ENCODE peak calls at places on chromosomes 6 and 20, in five cellular contexts. One of them, this sample, is unnamed.
A peak's percentile ranks its signal among the peaks of the same experiment; 100 is the strongest.

GRCh38 chr20:5073154-5074049 is 46.4 kb downstream of the PCNA start:
- DNase-seq in mesendoderm: peak; percentile 40
- DNase-seq in H9: peak; percentile 40
- DNase-seq in mesenchymal stem cell: peak; percentile 22
- DNase-seq in IMR-90: peak; percentile 22
- DNase-seq in this sample: no peak

GRCh38 chr6:104484626-104485025 is 375.1 kb downstream of the HACE1 start:
- DNase-seq in mesendoderm: no peak
- DNase-seq in H9: no peak
- DNase-seq in mesenchymal stem cell: no peak
- DNase-seq in IMR-90: no peak
- DNase-seq in this sample: no peak

GRCh38 chr20:45576995-45577394 is 2.1 kb downstream of the WFDC8 start:
- DNase-seq in mesendoderm: peak; percentile 81
- DNase-seq in H9: no peak
- DNase-seq in mesenchymal stem cell: peak; percentile 39
- DNase-seq in IMR-90: peak; percentile 1
- DNase-seq in this sample: no peak

GRCh38 chr20:31605902-31606677 is 1.0 kb downstream of the ID1 start:
- DNase-seq in mesendoderm: peak; percentile 33
- DNase-seq in H9: peak; percentile 50
- DNase-seq in mesenchymal stem cell: peak; percentile 52
- DNase-seq in IMR-90: no peak
- DNase-seq in this sample: no peak

GRCh38 chr20:56710577-56711465 is 81.7 kb downstream of the TFAP2C start:
- DNase-seq in mesendoderm: no peak
- DNase-seq in H9: no peak
- DNase-seq in mesenchymal stem cell: peak; percentile 63
- DNase-seq in IMR-90: peak; percentile 13
- DNase-seq in this sample: no peak

GRCh38 chr20:11103866-11104265 is 430.1 kb upstream of the JAG1 start:
- DNase-seq in mesendoderm: no peak
- DNase-seq in H9: no peak
- DNase-seq in mesenchymal stem cell: no peak
- DNase-seq in IMR-90: peak; percentile 59
- DNase-seq in this sample: no peak

GRCh38 chr6:133512410-133513016 is 271.4 kb downstream of the EYA4 start:
- DNase-seq in mesendoderm: peak; percentile 61
- DNase-seq in H9: peak; percentile 39
- DNase-seq in mesenchymal stem cell: peak; percentile 65
- DNase-seq in IMR-90: peak; percentile 67
- DNase-seq in this sample: peak; percentile 64

GRCh38 chr20:26208296-26209091 is 511.8 kb upstream of the ZNF337 start:
- DNase-seq in mesendoderm: peak; percentile 74
- DNase-seq in H9: peak; percentile 59
- DNase-seq in mesenchymal stem cell: peak; percentile 5
- DNase-seq in IMR-90: no peak
- DNase-seq in this sample: peak; percentile 45

GRCh38 chr6:134310206-134310605 is 7.7 kb downstream of the SGK1 start:
- DNase-seq in mesendoderm: no peak
- DNase-seq in H9: no peak
- DNase-seq in mesenchymal stem cell: no peak
- DNase-seq in IMR-90: peak; percentile 35
- DNase-seq in this sample: no peak

GRCh38 chr6:111972714-111973678 is 80.9 kb upstream of the CCN6 start:
- DNase-seq in mesendoderm: peak; percentile 68
- DNase-seq in H9: no peak
- DNase-seq in mesenchymal stem cell: peak; percentile 97
- DNase-seq in IMR-90: peak; percentile 98
- DNase-seq in this sample: no peak

GRCh38 chr20:45890077-45890996 is 671 bp downstream of the NEURL2 start:
- DNase-seq in mesendoderm: peak; percentile 90
- DNase-seq in H9: peak; percentile 90
- DNase-seq in mesenchymal stem cell: peak; percentile 90
- DNase-seq in IMR-90: peak; percentile 78
- DNase-seq in this sample: peak; percentile 67

GRCh38 chr6:166257911-166258318 is 50.3 kb downstream of the PRR18 start:
- DNase-seq in mesendoderm: peak; percentile 64
- DNase-seq in H9: no peak
- DNase-seq in mesenchymal stem cell: no peak
- DNase-seq in IMR-90: no peak
- DNase-seq in this sample: no peak

GRCh38 chr20:48584391-48585249 is 243.2 kb downstream of the PREX1 start:
- DNase-seq in mesendoderm: no peak
- DNase-seq in H9: no peak
- DNase-seq in mesenchymal stem cell: no peak
- DNase-seq in IMR-90: no peak
- DNase-seq in this sample: no peak

GRCh38 chr20:16284385-16285100 is 288.7 kb downstream of the KIF16B start:
- DNase-seq in mesendoderm: no peak
- DNase-seq in H9: no peak
- DNase-seq in mesenchymal stem cell: no peak
- DNase-seq in IMR-90: no peak
- DNase-seq in this sample: no peak

GRCh38 chr20:51486197-51487005 is 56.1 kb downstream of the NFATC2 start:
- DNase-seq in mesendoderm: no peak
- DNase-seq in H9: no peak
- DNase-seq in mesenchymal stem cell: peak; percentile 40
- DNase-seq in IMR-90: peak; percentile 85
- DNase-seq in this sample: no peak

GRCh38 chr20:13318871-13319521 is 97.9 kb downstream of the ISM1 start:
- DNase-seq in mesendoderm: no peak
- DNase-seq in H9: no peak
- DNase-seq in mesenchymal stem cell: no peak
- DNase-seq in IMR-90: no peak
- DNase-seq in this sample: no peak

GRCh38 chr20:62227591-62227976 is 7.5 kb upstream of the HRH3 start:
- DNase-seq in mesendoderm: no peak
- DNase-seq in H9: no peak
- DNase-seq in mesenchymal stem cell: no peak
- DNase-seq in IMR-90: no peak
- DNase-seq in this sample: no peak
- H3K4ac ChIP-seq in mesendoderm: no peak overlapping the region
- H3K4ac ChIP-seq in H9: no peak overlapping the region
- H3K4ac ChIP-seq in mesenchymal stem cell: no peak overlapping the region
- H3K4ac ChIP-seq in IMR-90: no peak overlapping the region
- H3K4ac ChIP-seq in this sample: peak overlapping the region; percentile 47

DNA sequence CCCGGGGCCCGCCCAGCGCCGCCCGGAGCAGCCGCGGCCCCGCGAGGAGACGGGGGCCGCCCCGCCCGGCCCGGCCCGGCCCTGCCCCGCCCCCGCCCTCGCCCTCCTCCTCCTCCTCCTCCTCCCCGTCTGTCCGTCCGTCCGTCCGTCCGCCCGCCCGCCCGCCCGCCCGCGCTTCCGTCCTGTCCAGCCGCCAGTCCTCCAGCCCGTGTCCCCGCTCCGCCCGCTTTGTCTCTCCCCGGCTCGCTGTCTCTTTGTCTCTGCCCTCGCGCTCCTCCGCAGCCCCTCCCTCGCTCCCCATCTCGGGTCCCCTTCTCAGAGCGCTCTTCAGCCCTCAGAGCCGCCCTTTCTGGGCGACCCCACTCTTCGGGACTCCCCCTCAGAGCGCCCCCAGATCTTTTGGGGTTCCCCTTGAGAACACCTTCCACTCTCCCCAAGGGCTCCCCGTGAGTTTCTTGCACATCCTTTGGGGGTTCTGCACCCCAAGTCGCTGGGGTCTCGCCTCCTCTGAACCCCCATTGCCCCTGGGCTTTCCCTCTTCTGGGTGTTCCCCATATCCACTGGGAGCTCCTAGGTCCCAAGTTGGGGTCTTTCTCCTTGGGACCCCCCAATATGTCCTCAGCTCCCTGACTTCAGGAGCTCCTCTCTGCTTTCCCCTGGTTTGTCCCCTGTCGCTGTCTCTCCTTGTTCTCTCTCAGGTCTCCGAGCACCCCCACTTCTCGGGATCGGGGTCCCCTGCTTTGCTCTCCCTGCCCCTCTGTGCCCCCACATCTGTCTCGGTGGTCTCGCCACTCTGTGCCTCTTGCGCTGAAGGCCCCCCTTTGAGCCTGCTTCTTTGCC is 79.5 kb upstream of the MYL9 start:
- DNase-seq in mesendoderm: peak; percentile 67
- DNase-seq in H9: peak; percentile 58
- DNase-seq in mesenchymal stem cell: peak; percentile 51
- DNase-seq in IMR-90: peak; percentile 42
- DNase-seq in this sample: peak; percentile 45
- H3K4ac ChIP-seq in mesendoderm: peak overlapping the region; percentile 99
- H3K4ac ChIP-seq in H9: no peak overlapping the region
- H3K4ac ChIP-seq in mesenchymal stem cell: peak overlapping the region; percentile 85
- H3K4ac ChIP-seq in IMR-90: peak overlapping the region; percentile 96
- H3K4ac ChIP-seq in this sample: peak overlapping the region; percentile 80

GRCh38 chr6:18154507-18155272 is at the start of gene TPMT:
- DNase-seq in mesendoderm: no peak
- DNase-seq in H9: no peak
- DNase-seq in mesenchymal stem cell: no peak
- DNase-seq in IMR-90: no peak
- DNase-seq in this sample: no peak
- H3K4ac ChIP-seq in mesendoderm: peak within 1 kb of the TSS; percentile 46
- H3K4ac ChIP-seq in H9: no peak within 1 kb of the TSS
- H3K4ac ChIP-seq in mesenchymal stem cell: no peak within 1 kb of the TSS
- H3K4ac ChIP-seq in IMR-90: peak within 1 kb of the TSS; percentile 70
- H3K4ac ChIP-seq in this sample: no peak within 1 kb of the TSS

GRCh38 chr6:35896228-35896627 is 24.7 kb downstream of the SRPK1 start:
- DNase-seq in mesendoderm: no peak
- DNase-seq in H9: no peak
- DNase-seq in mesenchymal stem cell: no peak
- DNase-seq in IMR-90: no peak
- DNase-seq in this sample: no peak
- H3K4ac ChIP-seq in mesendoderm: no peak overlapping the region
- H3K4ac ChIP-seq in H9: no peak overlapping the region
- H3K4ac ChIP-seq in mesenchymal stem cell: no peak overlapping the region
- H3K4ac ChIP-seq in IMR-90: no peak overlapping the region
- H3K4ac ChIP-seq in this sample: no peak overlapping the region

GRCh38 chr6:43628392-43629103 is 516 bp downstream of the GTPBP2 start:
- DNase-seq in mesendoderm: peak; percentile 78
- DNase-seq in H9: peak; percentile 75
- DNase-seq in mesenchymal stem cell: peak; percentile 69
- DNase-seq in IMR-90: peak; percentile 34
- DNase-seq in this sample: peak; percentile 44
- H3K4ac ChIP-seq in mesendoderm: peak overlapping the region; percentile 99
- H3K4ac ChIP-seq in H9: no peak overlapping the region
- H3K4ac ChIP-seq in mesenchymal stem cell: peak overlapping the region; percentile 16
- H3K4ac ChIP-seq in IMR-90: peak overlapping the region; percentile 96
- H3K4ac ChIP-seq in this sample: peak overlapping the region; percentile 40

DNA sequence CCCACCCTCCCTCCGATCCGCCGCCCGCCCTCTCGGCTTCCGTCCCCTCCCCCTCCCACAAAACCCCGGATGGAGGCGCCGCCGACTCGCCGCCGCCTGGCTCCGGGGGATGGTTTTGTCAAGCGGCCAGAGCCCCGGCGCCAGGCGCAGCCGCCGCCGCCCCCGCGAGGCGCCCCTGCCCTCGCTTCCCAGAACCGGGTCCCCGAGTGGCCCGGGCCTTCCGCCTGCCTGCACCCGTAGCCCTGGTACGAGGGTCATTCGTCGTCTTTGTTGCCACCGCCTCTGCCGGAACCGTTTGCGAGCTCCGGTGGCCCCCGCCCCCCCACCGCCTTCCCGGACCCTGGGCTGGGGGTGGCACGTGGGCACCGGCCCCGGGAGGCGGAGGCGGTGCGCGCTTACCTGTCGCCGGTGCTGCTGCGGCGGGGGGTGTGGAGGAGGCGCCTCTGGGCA is 313 bp downstream of the ZBTB2 start:
- DNase-seq in mesendoderm: peak; percentile 85
- DNase-seq in H9: peak; percentile 71
- DNase-seq in mesenchymal stem cell: peak; percentile 73
- DNase-seq in IMR-90: peak; percentile 60
- DNase-seq in this sample: peak; percentile 77
- H3K4ac ChIP-seq in mesendoderm: peak overlapping the region; percentile 99
- H3K4ac ChIP-seq in H9: peak overlapping the region; percentile 94
- H3K4ac ChIP-seq in mesenchymal stem cell: peak overlapping the region; percentile 98
- H3K4ac ChIP-seq in IMR-90: peak overlapping the region; percentile 75
- H3K4ac ChIP-seq in this sample: peak overlapping the region; percentile 44

GRCh38 chr6:119224095-119224701 is 125.4 kb downstream of the MAN1A1 start:
- DNase-seq in mesendoderm: no peak
- DNase-seq in H9: no peak
- DNase-seq in mesenchymal stem cell: no peak
- DNase-seq in IMR-90: no peak
- DNase-seq in this sample: no peak
- H3K4ac ChIP-seq in mesendoderm: no peak overlapping the region
- H3K4ac ChIP-seq in H9: no peak overlapping the region
- H3K4ac ChIP-seq in mesenchymal stem cell: no peak overlapping the region
- H3K4ac ChIP-seq in IMR-90: no peak overlapping the region
- H3K4ac ChIP-seq in this sample: no peak overlapping the region

GRCh38 chr6:679282-679681 is 13.7 kb downstream of the EXOC2 start:
- DNase-seq in mesendoderm: no peak
- DNase-seq in H9: no peak
- DNase-seq in mesenchymal stem cell: no peak
- DNase-seq in IMR-90: peak; percentile 75
- DNase-seq in this sample: no peak

GRCh38 chr6:678515-678914 is 14.4 kb downstream of the EXOC2 start:
- DNase-seq in mesendoderm: no peak
- DNase-seq in H9: no peak
- DNase-seq in mesenchymal stem cell: peak; percentile 39
- DNase-seq in IMR-90: no peak
- DNase-seq in this sample: no peak

GRCh38 chr6:677919-678318 is 15.0 kb downstream of the EXOC2 start:
- DNase-seq in mesendoderm: no peak
- DNase-seq in H9: no peak
- DNase-seq in mesenchymal stem cell: no peak
- DNase-seq in IMR-90: no peak
- DNase-seq in this sample: no peak

GRCh38 chr6:680204-680603 is 12.7 kb downstream of the EXOC2 start:
- DNase-seq in mesendoderm: no peak
- DNase-seq in H9: no peak
- DNase-seq in mesenchymal stem cell: no peak
- DNase-seq in IMR-90: no peak
- DNase-seq in this sample: no peak

GRCh38 chr6:680666-681374 is 12.1 kb downstream of the EXOC2 start:
- DNase-seq in mesendoderm: no peak
- DNase-seq in H9: no peak
- DNase-seq in mesenchymal stem cell: no peak
- DNase-seq in IMR-90: no peak
- DNase-seq in this sample: no peak
- H3K4ac ChIP-seq in mesendoderm: no peak overlapping the region
- H3K4ac ChIP-seq in H9: no peak overlapping the region
- H3K4ac ChIP-seq in mesenchymal stem cell: no peak overlapping the region
- H3K4ac ChIP-seq in IMR-90: peak overlapping the region; percentile 71
- H3K4ac ChIP-seq in this sample: no peak overlapping the region

DNA sequence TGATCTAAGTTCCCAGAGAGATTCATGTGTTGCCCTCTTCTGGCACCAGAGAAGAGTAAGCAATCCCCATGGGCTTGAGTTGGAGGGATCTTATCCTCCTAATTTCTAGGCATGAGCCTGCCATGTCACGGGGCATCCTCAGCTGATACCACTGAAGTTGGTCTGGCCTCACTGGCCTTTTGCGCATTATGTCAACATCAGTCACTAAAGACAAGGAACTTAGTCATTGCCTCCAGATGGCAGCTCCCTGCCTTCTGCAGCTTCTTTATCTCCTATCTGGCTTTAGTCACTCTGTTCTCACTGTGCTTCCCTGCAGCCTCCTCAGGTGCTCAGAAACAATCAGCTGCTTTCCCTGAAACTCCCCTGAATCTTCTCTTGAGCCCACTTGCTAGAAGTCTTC is 312.2 kb downstream of the ADGRG6 start:
- DNase-seq in mesendoderm: peak; percentile 30
- DNase-seq in H9: no peak
- DNase-seq in mesenchymal stem cell: no peak
- DNase-seq in IMR-90: peak; percentile 1
- DNase-seq in this sample: no peak
- H3K4ac ChIP-seq in mesendoderm: no peak overlapping the region
- H3K4ac ChIP-seq in H9: no peak overlapping the region
- H3K4ac ChIP-seq in mesenchymal stem cell: no peak overlapping the region
- H3K4ac ChIP-seq in IMR-90: no peak overlapping the region
- H3K4ac ChIP-seq in this sample: no peak overlapping the region

This sample was measured in neuronal stem cell.